ENCODE peak calls at places on chromosome 12, in ten cellular contexts. F, Y, C, K, I, E, O, T, J and H are unnamed samples.

GRCh38 chr12:125128380-125128779 is 63.1 kb downstream of the AACS start:
- DNase-seq in O (no peak), J (no peak), T (no peak), F (no peak), E (no peak), C (no peak), Y (no peak), I (no peak), K (no peak), H (no peak)

GRCh38 chr12:76878045-76878898 is 547 bp downstream of the CSRP2 start:
- DNase-seq in E (no peak), J (no peak), O (peak), C (peak), T (no peak), F (peak), K (no peak), Y (peak), I (no peak), H (peak)

GRCh38 chr12:78167510-78167909 is 336.8 kb downstream of the NAV3 start:
- DNase-seq in T (no peak), F (no peak), J (no peak), O (no peak), E (no peak), I (no peak), C (no peak), Y (no peak), K (no peak), H (no peak)

GRCh38 chr12:109763201-109763841 is 49.7 kb downstream of the FAM222A start:
- DNase-seq in K (no peak), O (peak), T (no peak), Y (peak), I (no peak), C (peak), J (no peak), E (peak), F (no peak), H (peak)

GRCh38 chr12:127883013-127883412 is 384.0 kb upstream of the TMEM132C start:
- DNase-seq in T (no peak), O (no peak), C (no peak), K (no peak), F (no peak), J (no peak), I (no peak), Y (no peak), E (no peak), H (no peak)

GRCh38 chr12:116372815-116373214 is 95.3 kb upstream of the MED13L start:
- DNase-seq in T (no peak), E (no peak), K (no peak), C (no peak), O (no peak), Y (no peak), F (no peak), I (no peak), J (no peak), H (no peak)

GRCh38 chr12:112479413-112479812 is 60.7 kb downstream of the PTPN11 start:
- DNase-seq in F (no peak), Y (no peak), E (no peak), O (no peak), J (no peak), T (no peak), I (no peak), K (no peak), C (no peak), H (no peak)

GRCh38 chr12:15525414-15525813 is 203.1 kb downstream of the PTPRO start:
- DNase-seq in J (no peak), K (no peak), O (no peak), I (no peak), F (no peak), T (no peak), E (no peak), Y (no peak), C (no peak), H (no peak)

GRCh38 chr12:109102491-109102890 is 5.1 kb downstream of the UNG start:
- DNase-seq in O (no peak), Y (no peak), F (no peak), K (no peak), J (no peak), I (no peak), T (no peak), C (no peak), E (no peak), H (no peak)

GRCh38 chr12:91513354-91513753 is 330.7 kb upstream of the DCN start:
- DNase-seq in J (no peak), E (no peak), K (no peak), Y (no peak), T (no peak), C (no peak), F (no peak), O (no peak), I (no peak), H (no peak)

GRCh38 chr12:101781834-101782543 is 42.7 kb upstream of the SYCP3 start:
- DNase-seq in I (no peak), C (no peak), K (no peak), Y (no peak), O (no peak), T (no peak), J (no peak), F (no peak), E (peak), H (no peak)

GRCh38 chr12:21941522-21942376 is 523 bp upstream of the ABCC9 start:
- DNase-seq in I (no peak), O (no peak), F (no peak), Y (no peak), J (no peak), E (no peak), K (no peak), T (peak), C (no peak), H (no peak)

GRCh38 chr12:126051611-126052107 is 986.4 kb downstream of the AACS start:
- DNase-seq in J (no peak), Y (no peak), O (peak), K (no peak), I (no peak), F (no peak), E (no peak), C (no peak), T (no peak), H (peak)

GRCh38 chr12:88650715-88651114 is 70.4 kb upstream of the KITLG start:
- DNase-seq in I (no peak), T (no peak), C (no peak), F (no peak), O (no peak), J (no peak), K (no peak), Y (no peak), E (no peak), H (no peak)

GRCh38 chr12:119020377-119021360 is 39.3 kb downstream of the SRRM4 start:
- DNase-seq in K (no peak), C (peak), F (no peak), Y (no peak), J (no peak), E (no peak), O (no peak), T (no peak), I (no peak), H (peak)

GRCh38 chr12:63420206-63420644 is 248.1 kb downstream of the DPY19L2 start:
- DNase-seq in Y (peak), F (peak), C (peak), T (no peak), O (peak), I (peak), J (no peak), K (no peak), E (peak), H (peak)

GRCh38 chr12:124848621-124849380 is 14.9 kb downstream of the SCARB1 start:
- DNase-seq in F (no peak), J (no peak), T (peak), E (no peak), Y (no peak), C (no peak), I (no peak), O (no peak), K (no peak), H (no peak)

GRCh38 chr12:108287227-108287626 is 51.9 kb downstream of the CMKLR1 start:
- DNase-seq in C (no peak), E (no peak), F (no peak), I (no peak), Y (no peak), J (no peak), T (no peak), K (no peak), O (no peak), H (no peak)

GRCh38 chr12:101759396-101760047 is 20.3 kb upstream of the SYCP3 start:
- DNase-seq in K (no peak), J (no peak), Y (peak), E (peak), T (no peak), F (no peak), C (peak), O (peak), I (no peak), H (peak)

GRCh38 chr12:132179431-132180362 is 35.4 kb downstream of the NOC4L start:
- DNase-seq in F (no peak), C (no peak), J (no peak), I (no peak), T (no peak), O (no peak), E (no peak), K (no peak), Y (no peak), H (no peak)

GRCh38 chr12:108572166-108572790 is 9.9 kb downstream of the ISCU start:
- DNase-seq in K (no peak), E (no peak), T (no peak), Y (no peak), I (no peak), J (no peak), O (peak), F (no peak), C (peak), H (no peak)

GRCh38 chr12:2138871-2139308 is 86.1 kb downstream of the CACNA1C start:
- DNase-seq in Y (no peak), I (no peak), E (no peak), K (no peak), T (no peak), C (no peak), J (no peak), O (no peak), F (no peak), H (no peak)

GRCh38 chr12:64004639-64005038 is 160.1 kb downstream of the SRGAP1 start:
- DNase-seq in I (no peak), J (no peak), Y (no peak), C (no peak), F (no peak), K (no peak), O (no peak), E (peak), T (no peak), H (no peak)

GRCh38 chr12:123140675-123141614 is 9.9 kb downstream of the PITPNM2 start:
- DNase-seq in T (no peak), I (no peak), K (no peak), O (no peak), F (no peak), C (no peak), J (no peak), Y (no peak), E (no peak), H (no peak)

GRCh38 chr12:44812062-44812461 is 64.1 kb downstream of the NELL2 start:
- DNase-seq in I (no peak), T (no peak), O (no peak), F (no peak), K (no peak), E (no peak), J (no peak), Y (no peak), C (peak), H (peak)

GRCh38 chr12:68042212-68042699 is 53.0 kb downstream of the IFNG-AS1 start:
- DNase-seq in J (no peak), K (no peak), C (peak), E (no peak), Y (no peak), F (no peak), O (no peak), I (peak), T (no peak), H (peak)

GRCh38 chr12:4276524-4277204 is 3.1 kb downstream of the CCND2 start:
- DNase-seq in E (peak), O (peak), T (peak), F (peak), J (peak), K (no peak), Y (peak), I (peak), C (peak), H (peak)

GRCh38 chr12:58541300-58541690 is 379.0 kb downstream of the LRIG3 start:
- DNase-seq in O (no peak), I (no peak), K (no peak), J (no peak), F (no peak), C (no peak), Y (no peak), E (peak), T (no peak), H (no peak)